ENCODE peak calls at places on chromosomes 2 and 18, in seven cellular contexts. I, S, C, U, T, A and W are unnamed samples.

GRCh38 chr2:46460241-46460921 is 19.0 kb upstream of the TMEM247 start:
- DNase-seq in C (no peak), U (no peak), S (peak), T (no peak), I (no peak), A (no peak), W (no peak)

GRCh38 chr2:43318791-43319190 is 92.4 kb upstream of the ZFP36L2 start:
- DNase-seq in C (no peak), A (no peak), I (no peak), T (no peak), U (no peak), S (no peak), W (no peak)

GRCh38 chr18:48122816-48123215 is 192.4 kb upstream of the SMAD2 start:
- DNase-seq in T (no peak), C (no peak), A (peak), S (no peak), I (no peak), U (no peak), W (no peak)

GRCh38 chr2:155404433-155405002 is 706.0 kb downstream of the KCNJ3 start:
- DNase-seq in I (no peak), U (no peak), A (no peak), T (no peak), S (no peak), C (no peak), W (no peak)

GRCh38 chr2:218261424-218262273 is 834 bp downstream of the GPBAR1 start:
- DNase-seq in I (no peak), U (peak), S (no peak), C (no peak), A (no peak), T (no peak), W (peak)

GRCh38 chr18:8951491-8951890 is 151.0 kb upstream of the NDUFV2 start:
- DNase-seq in C (no peak), I (no peak), A (no peak), S (no peak), T (no peak), U (no peak), W (no peak)

GRCh38 chr18:37435996-37436395 is 129.6 kb downstream of the CELF4 start:
- DNase-seq in U (no peak), I (no peak), A (no peak), T (no peak), C (no peak), S (no peak), W (no peak)

GRCh38 chr18:2906522-2907458 is 60.0 kb downstream of the EMILIN2 start:
- DNase-seq in I (peak), S (peak), A (peak), T (peak), U (no peak), C (no peak), W (no peak)

GRCh38 chr2:182504903-182505302 is 78.1 kb upstream of the PDE1A start:
- DNase-seq in A (no peak), T (no peak), U (no peak), C (no peak), I (peak), S (peak), W (no peak)

GRCh38 chr2:205543262-205543843 is 138.9 kb upstream of the NRP2 start:
- DNase-seq in T (no peak), A (no peak), U (no peak), C (no peak), S (no peak), I (no peak), W (no peak)

GRCh38 chr2:35082072-35082471 is 1273.5 kb upstream of the CRIM1 start:
- DNase-seq in A (no peak), C (no peak), T (peak), I (no peak), S (no peak), U (no peak), W (no peak)

GRCh38 chr2:71686781-71687180 is 233.4 kb downstream of the DYSF start:
- DNase-seq in T (no peak), A (peak), S (no peak), C (no peak), U (no peak), I (no peak), W (no peak)

GRCh38 chr2:55618649-55619055 is 1.2 kb upstream of the PPP4R3B start:
- DNase-seq in S (peak), C (peak), A (peak), I (peak), T (peak), U (peak), W (no peak)

GRCh38 chr2:235591921-235592320 is 98.1 kb downstream of the AGAP1 start:
- DNase-seq in I (no peak), A (no peak), S (no peak), U (no peak), C (no peak), T (no peak), W (no peak)

GRCh38 chr2:158505448-158505934 is 48.7 kb downstream of the PKP4 start:
- DNase-seq in A (no peak), S (no peak), C (no peak), I (no peak), U (no peak), T (peak), W (no peak)

GRCh38 chr2:120460511-120460910 is 114.6 kb downstream of the INHBB start:
- DNase-seq in U (no peak), T (no peak), A (peak), S (no peak), I (no peak), C (no peak), W (no peak)

GRCh38 chr18:38427234-38427633 is 861.6 kb upstream of the CELF4 start:
- DNase-seq in A (no peak), T (no peak), U (no peak), I (no peak), C (no peak), S (no peak), W (no peak)

GRCh38 chr2:20050104-20050711 is 1.2 kb downstream of the LAPTM4A start:
- DNase-seq in I (no peak), S (peak), A (no peak), T (no peak), U (no peak), C (peak), W (no peak)

GRCh38 chr2:63853527-63854310 is 12.0 kb downstream of the UGP2 start:
- DNase-seq in S (peak), U (no peak), C (no peak), T (no peak), I (no peak), A (no peak), W (no peak)

GRCh38 chr2:159064446-159065301 is 96.2 kb downstream of the TANC1 start:
- DNase-seq in T (no peak), A (no peak), S (no peak), U (no peak), I (no peak), C (no peak), W (no peak)

GRCh38 chr2:197556456-197556855 is 40.6 kb downstream of the MOB4 start:
- DNase-seq in A (no peak), I (no peak), U (no peak), S (peak), C (no peak), T (peak), W (no peak)

GRCh38 chr18:69217271-69217670 is 183.4 kb upstream of the DOK6 start:
- DNase-seq in C (no peak), U (no peak), T (no peak), A (no peak), S (no peak), I (no peak), W (no peak)

GRCh38 chr2:69619725-69620124 is 23.8 kb downstream of the AAK1 start:
- DNase-seq in T (no peak), U (no peak), S (no peak), I (no peak), A (no peak), C (no peak), W (no peak)

GRCh38 chr2:235556086-235556485 is 62.2 kb downstream of the AGAP1 start:
- DNase-seq in I (no peak), U (no peak), S (no peak), A (no peak), T (no peak), C (no peak), W (no peak)

GRCh38 chr2:71597749-71598148 is 144.4 kb downstream of the DYSF start:
- DNase-seq in S (no peak), I (no peak), A (no peak), U (no peak), C (no peak), T (no peak), W (no peak)

GRCh38 chr2:194896871-194897270 is 760.2 kb upstream of the SLC39A10 start:
- DNase-seq in A (no peak), I (no peak), U (no peak), C (no peak), T (no peak), S (no peak), W (no peak)

GRCh38 chr2:136246086-136246669 is 128.2 kb upstream of the CXCR4 start:
- DNase-seq in T (peak), U (peak), I (no peak), C (no peak), A (peak), S (peak), W (peak)

GRCh38 chr18:3658529-3658928 is 208.6 kb downstream of the TGIF1 start:
- DNase-seq in A (no peak), T (no peak), S (no peak), C (no peak), U (no peak), I (no peak), W (no peak)

GRCh38 chr2:143058795-143059194 is 70.4 kb upstream of the ARHGAP15 start:
- DNase-seq in S (no peak), C (no peak), I (no peak), U (no peak), T (no peak), A (no peak), W (no peak)

DNA sequence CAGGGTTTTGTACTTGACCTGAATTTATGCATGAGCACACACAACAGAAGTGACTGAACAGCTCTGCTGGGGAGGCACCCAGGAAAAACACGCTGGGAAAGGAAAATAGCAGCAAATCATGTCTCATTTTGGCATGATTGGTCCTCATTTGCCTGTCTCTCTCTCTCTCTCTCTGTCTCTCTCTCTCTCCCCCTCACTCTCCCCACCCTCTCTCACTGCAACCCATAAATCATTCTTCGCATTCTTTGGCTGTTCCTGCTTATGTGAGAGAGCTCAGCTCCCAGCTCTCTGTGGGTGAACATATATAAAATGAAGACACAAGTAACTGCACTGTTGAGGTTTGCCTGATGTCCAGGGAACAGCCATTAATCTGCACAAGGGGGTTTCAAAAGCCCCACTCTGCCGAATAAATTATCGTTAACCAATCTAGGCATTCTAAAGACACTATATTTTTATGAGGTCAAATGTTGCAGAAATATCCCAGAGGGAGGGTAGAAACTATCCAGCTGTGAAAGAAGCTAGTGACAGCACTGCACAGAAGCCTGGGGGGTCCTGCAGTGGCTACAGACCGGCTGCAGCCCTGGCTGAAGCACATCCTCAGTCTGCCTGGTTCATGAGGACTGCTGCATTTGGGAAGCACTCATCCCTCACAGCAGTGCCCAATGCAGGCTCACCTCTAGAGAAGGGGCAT is 260.3 kb downstream of the AFF3 start:
- DNase-seq in I (peak), A (no peak), C (no peak), T (peak), U (no peak), S (peak), W (no peak)
- TF ChIP-seq POLR2A in I (no peak), A (no peak), C (no peak), T (no peak), U (no peak), S (no peak), W (no peak)

DNA sequence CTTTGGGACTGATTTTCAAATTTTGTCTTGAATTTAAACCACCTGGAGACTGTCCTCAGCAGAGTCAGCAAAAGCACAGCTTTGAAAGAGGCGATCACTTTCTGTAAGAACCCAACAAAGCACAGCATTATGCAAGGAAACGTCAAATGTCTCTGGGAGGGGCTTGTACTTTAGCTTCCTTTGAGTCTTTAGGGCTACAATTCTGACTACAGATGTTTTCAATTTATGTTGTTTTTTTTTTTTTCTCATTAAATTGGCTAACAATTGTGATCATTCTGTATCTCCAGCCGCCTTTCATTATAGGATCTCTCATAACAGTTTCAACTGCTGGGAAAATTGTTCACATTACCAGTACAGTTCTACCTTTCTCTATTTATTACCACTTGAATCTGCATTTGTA is 48.3 kb downstream of the COL3A1 start:
- DNase-seq in U (no peak), T (no peak), C (peak), I (peak), S (no peak), A (no peak), W (no peak)
- H3K4me3 ChIP-seq in U (no peak), T (no peak), C (no peak), I (no peak), S (no peak), A (no peak), W (no peak)

GRCh38 chr2:241009601-241010530 is 11.4 kb downstream of the SNED1 start:
- DNase-seq in U (peak), I (peak), C (peak), A (peak), T (no peak), S (peak), W (peak)
- TF ChIP-seq POLR2A in U (no peak), I (no peak), C (no peak), A (no peak), T (no peak), S (no peak), W (no peak)

DNA sequence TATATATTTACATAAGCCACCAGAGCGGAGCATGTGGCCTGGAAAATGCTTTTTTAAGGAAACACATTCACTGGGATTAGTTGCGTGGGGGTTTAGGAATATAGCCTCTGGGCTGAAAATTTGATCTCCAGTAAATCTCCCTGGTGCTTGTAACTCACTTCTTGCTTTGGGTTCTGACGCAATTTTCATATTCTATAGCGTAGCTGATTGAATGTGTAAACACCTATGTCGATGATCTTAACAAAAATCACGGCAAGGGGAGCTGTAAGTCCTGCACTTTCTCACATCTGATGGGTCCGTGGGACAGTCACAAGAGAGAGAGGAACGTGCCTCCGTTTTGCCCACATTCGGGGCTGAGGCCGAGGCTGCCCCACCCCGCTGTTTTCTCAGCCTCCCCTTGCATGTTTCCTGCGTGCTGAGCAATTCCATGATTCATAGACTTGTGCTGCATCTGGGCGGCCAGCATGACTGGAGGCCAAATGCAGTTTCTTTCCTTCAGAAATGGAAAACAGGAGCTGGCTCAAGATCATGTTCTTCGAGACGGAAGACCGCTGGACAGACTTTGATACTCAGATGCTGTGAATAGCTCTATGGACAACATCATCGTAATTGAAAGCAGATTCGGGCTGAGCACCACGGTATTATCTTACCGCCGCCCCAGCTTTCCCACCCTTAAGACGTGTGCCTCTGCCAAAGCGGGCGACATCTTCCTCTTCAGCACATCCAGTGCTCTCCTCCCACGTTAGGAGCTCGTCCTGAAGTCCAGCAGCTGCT is 109.2 kb downstream of the TMEM18 start:
- DNase-seq in S (no peak), A (no peak), I (peak), U (no peak), T (no peak), C (peak), W (peak)
- H3K4me3 ChIP-seq in S (no peak), A (no peak), I (no peak), U (no peak), T (no peak), C (no peak), W (peak)

GRCh38 chr2:202375611-202376408 is at the start of gene BMPR2:
- DNase-seq in C (peak), U (peak), T (peak), I (peak), A (peak), S (peak), W (peak)
- TF ChIP-seq POLR2A in C (no peak), U (peak), T (peak), I (peak), A (peak), S (peak), W (peak)

GRCh38 chr18:32753656-32754221 is 19.1 kb downstream of the KLHL14 start:
- DNase-seq in C (no peak), A (no peak), T (no peak), I (no peak), S (no peak), U (no peak), W (no peak)

GRCh38 chr18:32749809-32750208 is 23.0 kb downstream of the KLHL14 start:
- DNase-seq in I (no peak), T (no peak), A (no peak), U (no peak), C (no peak), S (no peak), W (no peak)

GRCh38 chr18:32750328-32750727 is 22.5 kb downstream of the KLHL14 start:
- DNase-seq in S (no peak), C (no peak), A (no peak), T (no peak), U (no peak), I (no peak), W (no peak)

GRCh38 chr18:32759768-32760167 is 13.1 kb downstream of the KLHL14 start:
- DNase-seq in I (no peak), T (no peak), S (no peak), C (no peak), A (no peak), U (no peak), W (no peak)

GRCh38 chr18:32754508-32755263 is 18.1 kb downstream of the KLHL14 start:
- DNase-seq in I (no peak), C (no peak), A (no peak), U (no peak), T (no peak), S (no peak), W (no peak)
- H3K4me3 ChIP-seq in I (no peak), C (no peak), A (no peak), U (no peak), T (no peak), S (no peak), W (no peak)

DNA sequence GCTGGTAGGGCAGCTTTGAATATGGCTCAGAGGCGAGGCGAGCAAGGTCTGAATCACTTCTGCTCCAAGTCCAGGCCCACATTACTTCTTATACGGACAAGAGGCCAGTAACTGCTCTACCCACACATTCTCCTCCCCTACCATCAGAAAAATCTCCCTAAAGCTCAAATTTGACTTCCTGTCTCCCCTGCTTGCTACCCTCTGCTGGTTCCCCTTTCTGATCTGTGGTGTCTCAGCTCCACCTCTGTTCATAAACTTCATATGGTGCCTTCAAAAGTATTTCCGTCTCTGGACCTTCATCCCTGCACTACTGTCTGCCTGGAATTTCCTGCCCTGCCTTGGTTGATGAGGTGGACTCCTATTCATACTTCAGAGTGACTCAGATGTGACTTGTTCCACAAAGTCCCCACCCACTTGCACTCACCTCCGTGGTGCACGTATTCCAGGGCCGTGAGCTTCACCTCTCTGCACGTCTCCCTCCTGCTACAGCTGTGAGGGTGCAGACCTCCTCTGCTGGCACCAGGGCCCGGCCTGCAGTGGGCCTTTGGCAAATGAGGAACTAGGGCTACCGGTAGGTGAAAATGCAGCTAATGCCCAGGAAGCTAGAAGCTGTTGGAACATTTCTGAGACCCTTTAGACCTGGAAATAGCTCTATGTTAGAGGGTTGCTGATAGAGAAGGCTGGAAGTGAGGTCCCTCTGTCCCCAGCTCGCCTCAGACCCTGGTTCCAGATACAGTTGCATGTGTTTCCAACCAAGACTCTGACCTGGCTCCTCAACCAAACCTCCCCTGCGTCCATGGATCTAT is 24.6 kb upstream of the KCMF1 start:
- DNase-seq in S (no peak), I (no peak), U (no peak), C (no peak), T (peak), A (peak), W (no peak)
- TF ChIP-seq POLR2A in S (no peak), I (no peak), U (no peak), C (no peak), T (peak), A (no peak), W (no peak)

DNA sequence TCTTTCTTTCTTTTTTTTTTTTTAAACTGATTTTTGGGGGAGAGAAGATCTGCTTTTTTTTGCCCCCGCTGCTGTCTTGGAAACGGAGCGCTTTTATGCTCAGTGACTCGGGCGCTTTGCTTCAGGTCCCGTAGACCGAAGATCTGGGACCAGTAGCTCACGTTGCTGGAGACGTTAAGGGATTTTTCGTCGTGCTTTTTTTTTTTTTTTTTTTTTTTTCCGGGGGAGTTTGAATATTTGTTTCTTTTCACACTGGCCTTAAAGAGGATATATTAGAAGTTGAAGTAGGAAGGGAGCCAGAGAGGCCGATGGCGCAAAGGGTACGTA is 587 bp downstream of the MEIS1 start:
- DNase-seq in U (no peak), C (no peak), I (no peak), S (no peak), T (no peak), A (no peak), W (no peak)
- H3K4me3 ChIP-seq in U (peak), C (peak), I (peak), S (peak), T (peak), A (peak), W (peak)